ENCODE peak calls at places on chromosomes 12 and 14, in ten cellular contexts. Q is NCI-H1436; J is activated T-cell treated with anti-CD3 and anti-CD28 coated beads, Interleukin-2, amount 50 U/mL, for 4 hours; F is SW480; M is Caco-2; E is Kasumi-1; X is stromal cell of bone marrow; B is activated CD8-positive, alpha-beta memory T cell treated with anti-CD3 and anti-CD28 coated beads, Interleukin-2, amount 50 U/mL, for 4 hours; U is stimulated activated CD8-positive, alpha-beta memory T cell treated with anti-CD3 and anti-CD28 coated beads, Interleukin-7, amount 100 ng/mL, for 1 hour; G is PC-9. O is an unnamed sample.

GRCh38 chr12:50542448-50542847 is 37.7 kb downstream of the DIP2B start:
- DNase-seq in B (no peak), E (no peak), U (no peak), Q (peak), J (no peak), M (no peak), X (no peak), F (peak), G (peak), O (peak)

GRCh38 chr12:3022411-3022810 is 54.8 kb upstream of the TSPAN9 start:
- DNase-seq in B (no peak), J (no peak), X (no peak), G (no peak), F (no peak), M (no peak), Q (no peak), E (no peak), U (no peak), O (no peak)

GRCh38 chr12:111446044-111446581 is 40.4 kb downstream of the SH2B3 start:
- DNase-seq in F (no peak), U (no peak), Q (no peak), B (no peak), M (no peak), X (no peak), G (no peak), J (no peak), E (peak), O (no peak)

GRCh38 chr12:66321433-66321832 is 19.1 kb downstream of the HELB start:
- DNase-seq in F (no peak), E (no peak), X (no peak), J (no peak), M (no peak), B (no peak), U (no peak), G (no peak), Q (no peak), O (peak)

GRCh38 chr12:111322336-111323250 is 46.3 kb downstream of the PHETA1 start:
- DNase-seq in F (no peak), B (no peak), Q (no peak), X (no peak), U (no peak), J (no peak), E (no peak), M (no peak), G (no peak), O (no peak)

GRCh38 chr12:110932048-110932447 is 11.7 kb upstream of the MYL2 start:
- DNase-seq in G (no peak), F (no peak), B (no peak), U (no peak), X (no peak), J (no peak), Q (no peak), M (no peak), E (peak), O (no peak)

GRCh38 chr12:6294533-6295186 is 15.8 kb upstream of the PLEKHG6 start:
- DNase-seq in U (no peak), B (no peak), F (peak), M (no peak), X (no peak), E (no peak), J (no peak), Q (no peak), G (peak), O (no peak)

GRCh38 chr12:52145228-52145940 is 46.4 kb downstream of the KRT80 start:
- DNase-seq in M (no peak), B (no peak), U (no peak), Q (no peak), E (no peak), J (no peak), F (peak), G (peak), X (no peak), O (no peak)

GRCh38 chr12:10310926-10311705 is 3.4 kb downstream of the KLRD1 start:
- DNase-seq in E (no peak), J (no peak), G (no peak), U (no peak), F (no peak), Q (no peak), B (no peak), M (no peak), X (peak), O (no peak)

GRCh38 chr12:98418357-98419075 is 96.9 kb upstream of the TMPO start:
- DNase-seq in G (peak), B (no peak), U (no peak), J (no peak), Q (no peak), E (peak), X (peak), M (peak), F (peak), O (peak)

GRCh38 chr12:131895640-131896079 is 1.2 kb downstream of the ULK1 start:
- DNase-seq in G (no peak), J (no peak), M (no peak), E (no peak), B (no peak), Q (no peak), F (no peak), U (no peak), X (no peak), O (no peak)

GRCh38 chr14:104545151-104545931 is 34.2 kb upstream of the C14orf180 start:
- DNase-seq in Q (no peak), U (no peak), X (no peak), G (no peak), B (no peak), E (no peak), J (no peak), F (peak), M (no peak), O (no peak)

GRCh38 chr12:69688496-69689427 is 10.3 kb downstream of the BEST3 start:
- DNase-seq in U (no peak), F (peak), J (peak), Q (no peak), M (no peak), E (peak), G (peak), B (peak), X (peak), O (peak)

GRCh38 chr12:88142610-88142991 is 494 bp downstream of the TMTC3 start:
- DNase-seq in B (peak), U (peak), J (peak), G (no peak), X (no peak), F (peak), Q (no peak), M (peak), E (peak), O (no peak)

GRCh38 chr14:71240154-71240553 is 332.9 kb downstream of the PCNX1 start:
- DNase-seq in Q (no peak), M (no peak), G (no peak), E (no peak), F (no peak), U (no peak), X (no peak), J (no peak), B (no peak), O (no peak)

GRCh38 chr12:104956870-104957301 is 1.2 kb downstream of the SLC41A2 start:
- DNase-seq in Q (no peak), U (no peak), G (no peak), X (no peak), F (no peak), E (no peak), B (no peak), J (no peak), M (no peak), O (no peak)

GRCh38 chr12:48822139-48822538 is 3.8 kb downstream of the CACNB3 start:
- DNase-seq in F (no peak), U (no peak), Q (no peak), J (no peak), E (no peak), X (no peak), B (no peak), G (no peak), M (no peak), O (no peak)

GRCh38 chr14:32354716-32355115 is 25.6 kb downstream of the AKAP6 start:
- DNase-seq in B (no peak), X (no peak), F (no peak), E (no peak), J (no peak), M (no peak), Q (no peak), U (no peak), G (no peak), O (no peak)

GRCh38 chr14:39015360-39015961 is 87.6 kb downstream of the SEC23A start:
- DNase-seq in G (peak), F (peak), X (peak), J (no peak), Q (peak), B (no peak), E (peak), U (no peak), M (peak), O (no peak)

GRCh38 chr12:12902036-12902435 is 10.7 kb downstream of the GPRC5A start:
- DNase-seq in J (no peak), F (peak), X (no peak), Q (no peak), E (no peak), M (no peak), B (no peak), U (no peak), G (peak), O (no peak)

GRCh38 chr14:56145965-56146364 is 27.8 kb downstream of the PELI2 start:
- DNase-seq in F (no peak), G (no peak), J (no peak), X (peak), Q (no peak), E (no peak), B (no peak), M (no peak), U (no peak), O (peak)

O was measured in epithelial cell of prostate.